ENCODE peak calls at places on chromosomes 2 and 18, in seven cellular contexts. One of them, this sample, is unnamed.

GRCh38 chr18:59705145-59705544 is 7.9 kb upstream of the CCBE1 start:
- DNase-seq in mesendoderm: no peak
- DNase-seq in K562: no peak
- DNase-seq in bronchial epithelial cell: no peak
- DNase-seq in heart left ventricle: no peak
- DNase-seq in GM06990: no peak
- DNase-seq in brain microvascular endothelial cell: no peak
- DNase-seq in this sample: no peak

GRCh38 chr2:155766342-155767115 is 566.0 kb downstream of the NR4A2 start:
- DNase-seq in K562: no peak
- DNase-seq in heart left ventricle: no peak
- DNase-seq in brain microvascular endothelial cell: no peak
- DNase-seq in GM06990: no peak
- DNase-seq in bronchial epithelial cell: no peak
- DNase-seq in mesendoderm: peak; percentile 39
- DNase-seq in this sample: no peak

GRCh38 chr2:62794791-62795190 is 89.3 kb downstream of the EHBP1 start:
- DNase-seq in GM06990: no peak
- DNase-seq in bronchial epithelial cell: peak; percentile 90
- DNase-seq in brain microvascular endothelial cell: no peak
- DNase-seq in heart left ventricle: no peak
- DNase-seq in K562: no peak
- DNase-seq in mesendoderm: no peak
- DNase-seq in this sample: no peak

GRCh38 chr2:46964835-46965560 is 49.4 kb upstream of the MCFD2 start:
- DNase-seq in mesendoderm: no peak
- DNase-seq in bronchial epithelial cell: peak; percentile 48
- DNase-seq in heart left ventricle: no peak
- DNase-seq in GM06990: no peak
- DNase-seq in K562: no peak
- DNase-seq in brain microvascular endothelial cell: peak; percentile 40
- DNase-seq in this sample: no peak

GRCh38 chr2:101657787-101658186 is 39.7 kb upstream of the MAP4K4 start:
- DNase-seq in brain microvascular endothelial cell: no peak
- DNase-seq in GM06990: no peak
- DNase-seq in mesendoderm: peak; percentile 51
- DNase-seq in heart left ventricle: no peak
- DNase-seq in bronchial epithelial cell: no peak
- DNase-seq in K562: no peak
- DNase-seq in this sample: no peak

GRCh38 chr2:36277146-36277808 is 78.3 kb upstream of the CRIM1 start:
- DNase-seq in K562: no peak
- DNase-seq in heart left ventricle: no peak
- DNase-seq in bronchial epithelial cell: peak; percentile 98
- DNase-seq in brain microvascular endothelial cell: peak; percentile 95
- DNase-seq in GM06990: no peak
- DNase-seq in mesendoderm: no peak
- DNase-seq in this sample: no peak

GRCh38 chr18:75128051-75128605 is 80.8 kb downstream of the PTGR3 start:
- DNase-seq in GM06990: no peak
- DNase-seq in brain microvascular endothelial cell: no peak
- DNase-seq in K562: no peak
- DNase-seq in bronchial epithelial cell: no peak
- DNase-seq in mesendoderm: no peak
- DNase-seq in heart left ventricle: no peak
- DNase-seq in this sample: no peak

GRCh38 chr18:9506046-9506792 is 30.9 kb downstream of the RALBP1 start:
- DNase-seq in GM06990: peak; percentile 10
- DNase-seq in brain microvascular endothelial cell: no peak
- DNase-seq in bronchial epithelial cell: peak; percentile 35
- DNase-seq in K562: peak; percentile 16
- DNase-seq in heart left ventricle: no peak
- DNase-seq in mesendoderm: peak; percentile 45
- DNase-seq in this sample: no peak

GRCh38 chr2:113138428-113139322 is 11.3 kb downstream of the IL1RN start:
- DNase-seq in K562: peak; percentile 67
- DNase-seq in bronchial epithelial cell: peak; percentile 75
- DNase-seq in GM06990: peak; percentile 47
- DNase-seq in brain microvascular endothelial cell: peak; percentile 66
- DNase-seq in mesendoderm: peak; percentile 76
- DNase-seq in heart left ventricle: no peak
- DNase-seq in this sample: no peak

GRCh38 chr18:75204978-75205759 is 3.8 kb downstream of the PTGR3 start:
- DNase-seq in GM06990: no peak
- DNase-seq in brain microvascular endothelial cell: no peak
- DNase-seq in heart left ventricle: no peak
- DNase-seq in K562: no peak
- DNase-seq in mesendoderm: peak; percentile 37
- DNase-seq in bronchial epithelial cell: no peak
- DNase-seq in this sample: no peak

GRCh38 chr2:236753611-236754010 is 184.0 kb downstream of the ACKR3 start:
- DNase-seq in mesendoderm: no peak
- DNase-seq in heart left ventricle: no peak
- DNase-seq in brain microvascular endothelial cell: no peak
- DNase-seq in K562: no peak
- DNase-seq in GM06990: no peak
- DNase-seq in bronchial epithelial cell: no peak
- DNase-seq in this sample: no peak

GRCh38 chr2:12504443-12504842 is 212.3 kb upstream of the TRIB2 start:
- DNase-seq in K562: no peak
- DNase-seq in bronchial epithelial cell: no peak
- DNase-seq in brain microvascular endothelial cell: peak; percentile 31
- DNase-seq in mesendoderm: no peak
- DNase-seq in heart left ventricle: no peak
- DNase-seq in GM06990: peak; percentile 52
- DNase-seq in this sample: no peak

GRCh38 chr2:86787701-86788100 is 3.0 kb downstream of the CD8A start:
- DNase-seq in heart left ventricle: no peak
- DNase-seq in K562: no peak
- DNase-seq in GM06990: no peak
- DNase-seq in mesendoderm: peak; percentile 23
- DNase-seq in bronchial epithelial cell: no peak
- DNase-seq in brain microvascular endothelial cell: no peak
- DNase-seq in this sample: no peak

GRCh38 chr2:237691200-237691907 is 64.0 kb downstream of the LRRFIP1 start:
- DNase-seq in K562: no peak
- DNase-seq in brain microvascular endothelial cell: no peak
- DNase-seq in GM06990: no peak
- DNase-seq in mesendoderm: no peak
- DNase-seq in heart left ventricle: peak; percentile 78
- DNase-seq in bronchial epithelial cell: no peak
- DNase-seq in this sample: no peak

GRCh38 chr2:232372231-232373208 is 6.0 kb upstream of the ALPP start:
- DNase-seq in bronchial epithelial cell: peak; percentile 30
- DNase-seq in K562: no peak
- DNase-seq in mesendoderm: no peak
- DNase-seq in brain microvascular endothelial cell: peak; percentile 44
- DNase-seq in GM06990: no peak
- DNase-seq in heart left ventricle: peak; percentile 4
- DNase-seq in this sample: no peak

GRCh38 chr2:127582863-127583861 is 47.7 kb downstream of the MYO7B start:
- DNase-seq in GM06990: no peak
- DNase-seq in heart left ventricle: peak; percentile 28
- DNase-seq in mesendoderm: no peak
- DNase-seq in K562: no peak
- DNase-seq in bronchial epithelial cell: no peak
- DNase-seq in brain microvascular endothelial cell: no peak
- DNase-seq in this sample: peak; percentile 34

GRCh38 chr2:1990151-1990589 is 245.9 kb upstream of the PXDN start:
- DNase-seq in bronchial epithelial cell: no peak
- DNase-seq in K562: no peak
- DNase-seq in mesendoderm: no peak
- DNase-seq in heart left ventricle: no peak
- DNase-seq in brain microvascular endothelial cell: no peak
- DNase-seq in GM06990: no peak
- DNase-seq in this sample: no peak

GRCh38 chr2:152618188-152618564 is 99.1 kb downstream of the PRPF40A start:
- DNase-seq in K562: no peak
- DNase-seq in GM06990: no peak
- DNase-seq in mesendoderm: no peak
- DNase-seq in bronchial epithelial cell: no peak
- DNase-seq in heart left ventricle: no peak
- DNase-seq in brain microvascular endothelial cell: no peak
- DNase-seq in this sample: no peak

GRCh38 chr2:152620218-152620617 is 97.0 kb downstream of the PRPF40A start:
- DNase-seq in bronchial epithelial cell: no peak
- DNase-seq in mesendoderm: no peak
- DNase-seq in heart left ventricle: no peak
- DNase-seq in GM06990: no peak
- DNase-seq in brain microvascular endothelial cell: no peak
- DNase-seq in K562: no peak
- DNase-seq in this sample: no peak

GRCh38 chr2:152615177-152615576 is 102.1 kb downstream of the PRPF40A start:
- DNase-seq in heart left ventricle: no peak
- DNase-seq in GM06990: no peak
- DNase-seq in brain microvascular endothelial cell: no peak
- DNase-seq in mesendoderm: no peak
- DNase-seq in bronchial epithelial cell: peak; percentile 59
- DNase-seq in K562: no peak
- DNase-seq in this sample: no peak

GRCh38 chr2:152620985-152621384 is 96.3 kb downstream of the PRPF40A start:
- DNase-seq in brain microvascular endothelial cell: no peak
- DNase-seq in bronchial epithelial cell: no peak
- DNase-seq in mesendoderm: no peak
- DNase-seq in GM06990: no peak
- DNase-seq in K562: peak; percentile 60
- DNase-seq in heart left ventricle: no peak
- DNase-seq in this sample: no peak

DNA sequence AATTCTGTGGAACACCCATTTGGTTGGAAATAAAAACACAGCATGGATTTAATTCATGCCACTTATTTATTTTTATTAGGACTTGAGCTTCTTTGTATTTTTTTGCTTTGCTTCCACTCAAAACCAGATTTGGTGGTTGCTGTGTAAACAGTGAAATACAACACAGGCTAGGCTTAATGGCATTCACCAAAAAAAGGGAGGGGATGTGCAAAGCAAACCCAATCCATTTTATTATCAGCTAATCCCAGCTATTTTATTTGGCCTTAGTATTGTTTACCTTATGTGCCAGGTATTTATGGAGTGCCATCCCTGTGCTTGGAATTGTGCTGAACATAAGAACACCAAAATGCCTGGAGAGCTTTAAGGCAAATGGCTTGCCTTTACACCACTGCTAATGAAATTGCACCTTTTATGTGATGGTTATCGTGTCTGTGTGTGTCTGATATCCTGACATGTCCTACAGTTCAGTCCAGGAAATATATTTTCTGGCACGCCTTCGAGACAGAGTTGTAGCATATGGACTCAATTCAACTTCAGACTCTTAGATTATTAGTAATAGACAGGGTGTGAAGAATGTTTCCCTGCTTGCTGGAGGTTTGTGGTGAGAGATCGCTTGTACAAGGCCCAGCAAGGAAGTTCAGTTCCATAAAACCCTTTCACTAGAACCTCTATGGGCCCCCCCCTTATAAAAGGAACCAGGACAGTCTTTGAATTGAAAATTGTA is 99.6 kb downstream of the PRPF40A start:
- DNase-seq in K562: no peak
- DNase-seq in heart left ventricle: no peak
- DNase-seq in brain microvascular endothelial cell: no peak
- DNase-seq in mesendoderm: no peak
- DNase-seq in GM06990: no peak
- DNase-seq in bronchial epithelial cell: no peak
- DNase-seq in this sample: no peak
- H3K36me3 ChIP-seq in K562: no peaks in the 10 kb centered on the region
- H3K36me3 ChIP-seq in heart left ventricle: peaks cover 26% of the 10 kb centered on the region
- H3K36me3 ChIP-seq in brain microvascular endothelial cell: peaks cover 8% of the 10 kb centered on the region
- H3K36me3 ChIP-seq in mesendoderm: peaks cover 5% of the 10 kb centered on the region
- H3K36me3 ChIP-seq in GM06990: no peaks in the 10 kb centered on the region
- H3K36me3 ChIP-seq in bronchial epithelial cell: peaks cover 13% of the 10 kb centered on the region
- H3K36me3 ChIP-seq in this sample: peaks cover 8% of the 10 kb centered on the region

DNA sequence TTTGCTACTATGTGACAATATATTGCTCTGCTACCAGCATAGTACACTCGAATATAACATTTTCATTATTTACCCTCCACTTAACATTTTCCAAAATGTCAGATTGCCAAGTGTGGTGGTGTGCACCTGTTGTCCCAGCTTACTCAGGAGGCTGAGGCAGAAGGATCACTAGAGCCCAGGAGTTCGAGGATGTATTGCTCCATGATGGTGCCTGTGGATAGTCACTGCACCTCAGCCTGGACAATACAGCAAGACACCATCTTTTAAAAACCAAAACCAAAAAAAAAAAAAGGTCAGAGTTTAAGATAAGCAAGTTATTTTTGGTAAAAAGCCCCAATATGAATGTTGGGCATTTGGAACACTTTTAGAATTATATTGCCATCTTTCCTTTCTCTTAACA is 75.2 kb upstream of the EPB41L5 start:
- DNase-seq in GM06990: no peak
- DNase-seq in brain microvascular endothelial cell: no peak
- DNase-seq in mesendoderm: no peak
- DNase-seq in K562: no peak
- DNase-seq in bronchial epithelial cell: no peak
- DNase-seq in heart left ventricle: no peak
- DNase-seq in this sample: no peak
- H3K36me3 ChIP-seq in GM06990: no peaks in the 10 kb centered on the region
- H3K36me3 ChIP-seq in brain microvascular endothelial cell: no peaks in the 10 kb centered on the region
- H3K36me3 ChIP-seq in mesendoderm: no peaks in the 10 kb centered on the region
- H3K36me3 ChIP-seq in K562: peaks cover 14% of the 10 kb centered on the region
- H3K36me3 ChIP-seq in bronchial epithelial cell: no peaks in the 10 kb centered on the region
- H3K36me3 ChIP-seq in heart left ventricle: peaks cover 18% of the 10 kb centered on the region
- H3K36me3 ChIP-seq in this sample: peaks cover 15% of the 10 kb centered on the region

GRCh38 chr2:191385416-191386160 is 140.4 kb downstream of the MYO1B start:
- DNase-seq in GM06990: no peak
- DNase-seq in K562: no peak
- DNase-seq in brain microvascular endothelial cell: no peak
- DNase-seq in heart left ventricle: no peak
- DNase-seq in mesendoderm: no peak
- DNase-seq in bronchial epithelial cell: peak; percentile 60
- DNase-seq in this sample: no peak

GRCh38 chr2:191389288-191389687 is 144.1 kb downstream of the MYO1B start:
- DNase-seq in bronchial epithelial cell: no peak
- DNase-seq in GM06990: no peak
- DNase-seq in K562: no peak
- DNase-seq in mesendoderm: no peak
- DNase-seq in heart left ventricle: no peak
- DNase-seq in brain microvascular endothelial cell: no peak
- DNase-seq in this sample: no peak

GRCh38 chr2:191383486-191383885 is 138.3 kb downstream of the MYO1B start:
- DNase-seq in GM06990: no peak
- DNase-seq in mesendoderm: no peak
- DNase-seq in heart left ventricle: no peak
- DNase-seq in bronchial epithelial cell: no peak
- DNase-seq in K562: no peak
- DNase-seq in brain microvascular endothelial cell: no peak
- DNase-seq in this sample: no peak

GRCh38 chr2:191384829-191385228 is 139.6 kb downstream of the MYO1B start:
- DNase-seq in bronchial epithelial cell: no peak
- DNase-seq in brain microvascular endothelial cell: no peak
- DNase-seq in GM06990: no peak
- DNase-seq in heart left ventricle: no peak
- DNase-seq in K562: no peak
- DNase-seq in mesendoderm: no peak
- DNase-seq in this sample: no peak

GRCh38 chr2:191386938-191387536 is 141.8 kb downstream of the MYO1B start:
- DNase-seq in mesendoderm: no peak
- DNase-seq in heart left ventricle: no peak
- DNase-seq in bronchial epithelial cell: peak; percentile 66
- DNase-seq in GM06990: no peak
- DNase-seq in brain microvascular endothelial cell: peak; percentile 69
- DNase-seq in K562: no peak
- DNase-seq in this sample: no peak
- H3K36me3 ChIP-seq in mesendoderm: peaks cover 3% of the 10 kb centered on the region
- H3K36me3 ChIP-seq in heart left ventricle: peaks cover 10% of the 10 kb centered on the region
- H3K36me3 ChIP-seq in bronchial epithelial cell: peaks cover 31% of the 10 kb centered on the region
- H3K36me3 ChIP-seq in GM06990: no peaks in the 10 kb centered on the region
- H3K36me3 ChIP-seq in brain microvascular endothelial cell: peaks cover 28% of the 10 kb centered on the region
- H3K36me3 ChIP-seq in K562: no peaks in the 10 kb centered on the region
- H3K36me3 ChIP-seq in this sample: no peaks in the 10 kb centered on the region

GRCh38 chr2:210459407-210459806 is 17.2 kb downstream of the LANCL1 start:
- DNase-seq in bronchial epithelial cell: no peak
- DNase-seq in heart left ventricle: no peak
- DNase-seq in mesendoderm: no peak
- DNase-seq in brain microvascular endothelial cell: no peak
- DNase-seq in K562: no peak
- DNase-seq in GM06990: no peak
- DNase-seq in this sample: no peak
- H3K36me3 ChIP-seq in bronchial epithelial cell: peaks cover 1% of the 10 kb centered on the region
- H3K36me3 ChIP-seq in heart left ventricle: peaks cover 22% of the 10 kb centered on the region
- H3K36me3 ChIP-seq in mesendoderm: no peaks in the 10 kb centered on the region
- H3K36me3 ChIP-seq in brain microvascular endothelial cell: peaks cover 2% of the 10 kb centered on the region
- H3K36me3 ChIP-seq in K562: peaks cover 20% of the 10 kb centered on the region
- H3K36me3 ChIP-seq in GM06990: peaks cover 2% of the 10 kb centered on the region
- H3K36me3 ChIP-seq in this sample: peaks cover 26% of the 10 kb centered on the region